ENCODE peak calls at places on chromosomes 1 and 21, in four cellular contexts. R is coronary artery, F is cardiac muscle cell, U is HCT116. D is an unnamed sample.

GRCh38 chr1:45968941-45969666 is 163.3 kb downstream of the PIK3R3 start:
- DNase-seq in R (no peak), F (no peak), U (no peak), D (no peak)

GRCh38 chr1:42740756-42741580 is 932 bp upstream of the CLDN19 start:
- DNase-seq in R (no peak), F (no peak), U (no peak), D (no peak)

GRCh38 chr1:94543003-94543402 is 1.4 kb upstream of the F3 start:
- DNase-seq in R (no peak), F (peak; percentile 49), U (no peak), D (no peak)

GRCh38 chr1:3681898-3682806 is 29.8 kb downstream of the TP73 start:
- DNase-seq in R (no peak), F (no peak), U (no peak), D (no peak)

GRCh38 chr1:89166705-89167104 is 9.1 kb downstream of the GBP7 start:
- DNase-seq in R (no peak), F (no peak), U (no peak), D (no peak)

GRCh38 chr1:20487236-20487590 is 1.2 kb upstream of the CAMK2N1 start:
- DNase-seq in R (no peak), F (no peak), U (no peak), D (no peak)

GRCh38 chr1:46393510-46393909 is 607 bp upstream of the FAAH start:
- DNase-seq in R (no peak), F (no peak), U (no peak), D (no peak)

GRCh38 chr1:213779228-213779627 is 208.5 kb upstream of the PROX1 start:
- DNase-seq in R (no peak), F (no peak), U (peak; percentile 1), D (no peak)

GRCh38 chr1:12496154-12496961 is 121.7 kb downstream of the DHRS3 start:
- DNase-seq in R (no peak), F (peak; percentile 80), U (no peak), D (peak; percentile 73)

GRCh38 chr1:209650454-209650853 is 1.8 kb downstream of the LAMB3 start:
- DNase-seq in R (no peak), F (peak; percentile 40), U (no peak), D (no peak)

GRCh38 chr1:52238887-52239707 is 97.2 kb downstream of the ZFYVE9 start:
- DNase-seq in R (no peak), F (peak; percentile 19), U (no peak), D (peak; percentile 34)

GRCh38 chr1:155871390-155871789 is 12.0 kb downstream of the SYT11 start:
- DNase-seq in R (no peak), F (peak; percentile 44), U (no peak), D (peak; percentile 13)

GRCh38 chr1:237938553-237938952 is 47.8 kb upstream of the ZP4 start:
- DNase-seq in R (no peak), F (no peak), U (no peak), D (no peak)

GRCh38 chr21:16535100-16535418 is 805.3 kb downstream of the USP25 start:
- DNase-seq in R (peak; percentile 80), F (peak; percentile 96), U (no peak), D (peak; percentile 86)

GRCh38 chr1:88327391-88328267 is 356.4 kb upstream of the PKN2 start:
- DNase-seq in R (no peak), F (peak; percentile 82), U (peak; percentile 76), D (peak; percentile 59)

GRCh38 chr1:53712276-53712675 is 26.7 kb downstream of the GLIS1 start:
- DNase-seq in R (no peak), F (no peak), U (no peak), D (no peak)

GRCh38 chr1:190578015-190578414 is 100.4 kb upstream of the BRINP3 start:
- DNase-seq in R (no peak), F (no peak), U (no peak), D (no peak)

GRCh38 chr1:172914517-172915144 is 136.1 kb downstream of the TNFSF18 start:
- DNase-seq in R (no peak), F (peak; percentile 62), U (no peak), D (peak; percentile 84)

GRCh38 chr1:20359451-20360330 is 69.0 kb downstream of the VWA5B1 start:
- DNase-seq in R (no peak), F (no peak), U (peak; percentile 19), D (no peak)

GRCh38 chr1:157181258-157181657 is 43.1 kb upstream of the ETV3 start:
- DNase-seq in R (no peak), F (no peak), U (no peak), D (no peak)

GRCh38 chr1:113320972-113321680 is 69.2 kb upstream of the MAGI3 start:
- DNase-seq in R (no peak), F (no peak), U (no peak), D (peak; percentile 27)

GRCh38 chr1:109767596-109768334 is 4.0 kb upstream of the EPS8L3 start:
- DNase-seq in R (no peak), F (no peak), U (no peak), D (no peak)

GRCh38 chr1:18618546-18619466 is 11.8 kb upstream of the PAX7 start:
- DNase-seq in R (no peak), F (peak; percentile 23), U (peak; percentile 38), D (peak; percentile 5)

GRCh38 chr1:36871146-36871971 is 163.0 kb downstream of the GRIK3 start:
- DNase-seq in R (no peak), F (no peak), U (no peak), D (no peak)

GRCh38 chr1:207941664-207942063 is 30.7 kb upstream of the CD34 start:
- DNase-seq in R (peak; percentile 92), F (peak; percentile 94), U (no peak), D (peak; percentile 44)

GRCh38 chr1:29124366-29125236 is 898 bp upstream of the TMEM200B start:
- DNase-seq in R (peak; percentile 93), F (peak; percentile 93), U (peak; percentile 46), D (peak; percentile 82)

GRCh38 chr1:13802782-13803545 is 103.0 kb downstream of the PRDM2 start:
- DNase-seq in R (no peak), F (no peak), U (no peak), D (no peak)

GRCh38 chr1:151909167-151910149 is at the start of gene THEM4:
- DNase-seq in R (peak; percentile 97), F (peak; percentile 99), U (peak; percentile 92), D (peak; percentile 96)

GRCh38 chr1:84972377-84972987 is 24.4 kb downstream of the MCOLN2 start:
- DNase-seq in R (no peak), F (no peak), U (no peak), D (peak; percentile 39)

GRCh38 chr21:16476056-16476850 is 746.5 kb downstream of the USP25 start:
- DNase-seq in R (no peak), F (peak; percentile 18), U (no peak), D (peak; percentile 63)

GRCh38 chr1:235972316-235973090 is 92.4 kb downstream of the NID1 start:
- DNase-seq in R (no peak), F (peak; percentile 88), U (no peak), D (peak; percentile 84)

GRCh38 chr1:52306227-52307006 is 59.6 kb downstream of the CC2D1B start:
- DNase-seq in R (no peak), F (no peak), U (no peak), D (no peak)

GRCh38 chr1:941588-942383 is 17.3 kb downstream of the NOC2L start:
- DNase-seq in R (peak; percentile 86), F (peak; percentile 95), U (no peak), D (peak; percentile 95)

GRCh38 chr1:939511-940107 is 15.9 kb downstream of the SAMD11 start:
- DNase-seq in R (no peak), F (no peak), U (no peak), D (no peak)

GRCh38 chr1:940121-941026 is 16.7 kb downstream of the SAMD11 start:
- DNase-seq in R (no peak), F (peak; percentile 84), U (no peak), D (peak; percentile 86)

GRCh38 chr1:942411-942821 is 16.6 kb downstream of the NOC2L start:
- DNase-seq in R (no peak), F (peak; percentile 51), U (no peak), D (peak; percentile 62)

GRCh38 chr1:941027-941587 is 17.4 kb downstream of the SAMD11 start:
- DNase-seq in R (no peak), F (no peak), U (no peak), D (no peak)
- H3K4me3 ChIP-seq in R (peak overlapping the region; percentile 74), F (peak overlapping the region; percentile 34), U (peak overlapping the region; percentile 50), D (peak overlapping the region; percentile 69)

DNA sequence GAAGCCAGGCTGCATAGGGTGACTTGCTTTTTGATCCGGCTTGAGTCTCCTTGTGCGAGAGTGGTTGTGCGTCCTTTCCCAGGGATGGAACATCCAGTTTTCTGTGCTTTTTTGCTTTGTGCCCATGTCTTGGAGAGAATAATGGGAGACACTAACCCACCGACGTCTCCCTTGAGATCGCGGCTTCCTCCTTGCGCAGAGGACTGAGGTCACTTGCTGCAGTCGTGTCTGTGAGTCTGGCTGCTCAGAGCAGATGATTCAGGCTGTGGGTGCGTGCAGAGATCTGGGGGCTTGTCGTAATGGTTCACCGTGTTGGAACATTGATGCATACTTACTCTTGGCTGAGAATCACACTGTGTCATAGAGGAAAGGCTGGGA is 164.5 kb upstream of the CACNA1E start:
- DNase-seq in R (no peak), F (peak; percentile 2), U (no peak), D (no peak)
- H3K4me3 ChIP-seq in R (no peak overlapping the region), F (no peak overlapping the region), U (no peak overlapping the region), D (no peak overlapping the region)

DNA sequence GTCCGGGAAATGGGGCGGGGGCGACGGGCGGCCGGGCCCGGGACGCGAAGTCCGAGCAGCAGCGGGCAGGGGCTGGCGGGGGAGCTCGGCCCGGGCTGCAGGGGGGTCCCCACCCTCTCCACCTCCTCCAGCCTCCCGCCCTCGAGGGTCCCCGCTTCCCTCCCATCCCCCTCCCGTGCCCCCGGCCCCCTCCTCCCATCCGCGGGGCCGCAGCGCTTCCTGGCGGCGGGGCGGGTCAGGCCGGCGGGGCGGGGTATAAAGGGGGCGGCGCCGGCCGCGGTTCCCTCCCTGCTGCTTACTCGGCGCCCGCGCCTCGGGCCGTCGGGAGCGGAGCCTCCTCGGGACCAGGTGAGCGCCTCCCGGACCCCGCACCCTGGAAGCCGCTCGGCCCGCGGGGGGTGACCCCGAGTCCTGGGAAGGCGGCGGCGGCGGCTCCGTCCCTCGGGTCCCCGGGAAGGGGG is at the start of gene COL6A2:
- DNase-seq in R (peak; percentile 80), F (peak; percentile 77), U (no peak), D (peak; percentile 59)
- H3K4me3 ChIP-seq in R (peak within 1 kb of the TSS; percentile 96), F (peak within 1 kb of the TSS; percentile 64), U (peak within 1 kb of the TSS; percentile 59), D (peak within 1 kb of the TSS; percentile 70)

GRCh38 chr1:60869264-60869663 is 213.1 kb upstream of the NFIA start:
- DNase-seq in R (no peak), F (no peak), U (no peak), D (no peak)
- H3K4me3 ChIP-seq in R (no peak overlapping the region), F (no peak overlapping the region), U (no peak overlapping the region), D (no peak overlapping the region)

GRCh38 chr1:85992756-85993155 is 163.8 kb downstream of the COL24A1 start:
- DNase-seq in R (no peak), F (peak; percentile 69), U (no peak), D (peak; percentile 65)
- H3K4me3 ChIP-seq in R (no peak overlapping the region), F (no peak overlapping the region), U (no peak overlapping the region), D (peak overlapping the region; percentile 11)

D was measured in choroid plexus epithelial cell.